ENCODE peak calls at places on chromosome 17, in four cellular contexts. A is GM12865, E is fibroblast of lung, P is stomach. R is an unnamed sample.

GRCh38 chr17:8420041-8420934 is 15.4 kb upstream of the NDEL1 start:
- DNase-seq in P (peak), E (peak), A (no peak), R (peak)

GRCh38 chr17:39867084-39867890 is 715 bp upstream of the ZPBP2 start:
- DNase-seq in E (no peak), A (peak), P (no peak), R (no peak)

GRCh38 chr17:28725166-28725659 is 820 bp downstream of the TLCD1 start:
- DNase-seq in A (peak), P (no peak), E (peak), R (peak)

GRCh38 chr17:55577011-55577586 is 65.8 kb upstream of the SMIM36 start:
- DNase-seq in P (no peak), A (peak), E (peak), R (peak)

GRCh38 chr17:78748730-78749317 is 33.2 kb downstream of the CYTH1 start:
- DNase-seq in P (peak), A (peak), E (peak), R (peak)

GRCh38 chr17:65627892-65628622 is 66.6 kb upstream of the AXIN2 start:
- DNase-seq in A (no peak), P (peak), E (peak), R (peak)

GRCh38 chr17:35923609-35924114 is 6.9 kb downstream of the RDM1 start:
- DNase-seq in P (no peak), A (no peak), E (no peak), R (no peak)

GRCh38 chr17:3415610-3416009 is 4.4 kb downstream of the OR3A3 start:
- DNase-seq in P (no peak), A (no peak), E (no peak), R (no peak)

GRCh38 chr17:79262624-79263023 is 188.0 kb downstream of the ENGASE start:
- DNase-seq in E (no peak), A (no peak), P (no peak), R (no peak)

GRCh38 chr17:50537721-50538548 is 5.4 kb downstream of the EPN3 start:
- DNase-seq in E (no peak), A (no peak), P (no peak), R (no peak)

GRCh38 chr17:45052052-45052772 is 780 bp upstream of the DCAKD start:
- DNase-seq in A (peak), P (peak), E (peak), R (peak)

DNA sequence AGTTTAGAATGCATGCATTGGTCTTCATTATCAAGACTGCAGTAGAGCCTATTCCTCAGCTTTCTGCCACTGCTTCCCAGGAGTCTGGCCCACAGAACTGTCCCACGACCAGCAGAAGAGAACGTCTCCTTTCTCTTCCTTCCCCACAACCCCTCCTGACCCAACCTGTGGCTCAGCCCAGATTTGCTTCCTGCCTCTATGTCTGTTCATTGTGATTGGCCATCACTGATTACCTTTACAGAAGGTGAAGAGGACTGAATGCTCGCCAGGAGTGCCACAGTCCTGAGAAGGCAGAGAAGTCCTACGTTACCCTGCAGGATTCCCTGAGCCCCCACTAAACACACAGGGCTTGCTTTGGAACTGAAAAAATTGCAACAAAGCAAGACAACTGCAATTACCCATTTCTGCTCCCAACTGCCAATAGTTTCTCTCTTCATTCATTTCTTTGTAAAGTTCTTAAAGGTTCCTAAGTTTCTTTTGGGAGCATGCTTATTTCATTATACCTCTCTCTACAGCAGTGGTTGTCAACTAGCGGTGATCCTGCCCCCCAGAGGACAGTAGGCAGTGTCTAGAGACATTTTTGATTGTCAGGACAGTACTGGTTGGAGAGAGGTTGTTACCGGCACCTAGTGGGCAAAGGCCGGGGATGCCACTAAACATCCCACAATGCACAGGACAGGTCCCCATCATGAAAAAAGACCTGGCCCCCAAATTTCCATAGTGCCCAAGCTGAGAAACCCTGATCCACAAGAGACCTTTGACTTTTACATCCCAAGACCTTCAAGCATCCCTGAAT is 4.5 kb upstream of the NAT9 start:
- DNase-seq in P (no peak), A (peak), E (no peak), R (no peak)
- TF ChIP-seq CTCF in P (no peak), A (peak), E (peak), R (peak)

DNA sequence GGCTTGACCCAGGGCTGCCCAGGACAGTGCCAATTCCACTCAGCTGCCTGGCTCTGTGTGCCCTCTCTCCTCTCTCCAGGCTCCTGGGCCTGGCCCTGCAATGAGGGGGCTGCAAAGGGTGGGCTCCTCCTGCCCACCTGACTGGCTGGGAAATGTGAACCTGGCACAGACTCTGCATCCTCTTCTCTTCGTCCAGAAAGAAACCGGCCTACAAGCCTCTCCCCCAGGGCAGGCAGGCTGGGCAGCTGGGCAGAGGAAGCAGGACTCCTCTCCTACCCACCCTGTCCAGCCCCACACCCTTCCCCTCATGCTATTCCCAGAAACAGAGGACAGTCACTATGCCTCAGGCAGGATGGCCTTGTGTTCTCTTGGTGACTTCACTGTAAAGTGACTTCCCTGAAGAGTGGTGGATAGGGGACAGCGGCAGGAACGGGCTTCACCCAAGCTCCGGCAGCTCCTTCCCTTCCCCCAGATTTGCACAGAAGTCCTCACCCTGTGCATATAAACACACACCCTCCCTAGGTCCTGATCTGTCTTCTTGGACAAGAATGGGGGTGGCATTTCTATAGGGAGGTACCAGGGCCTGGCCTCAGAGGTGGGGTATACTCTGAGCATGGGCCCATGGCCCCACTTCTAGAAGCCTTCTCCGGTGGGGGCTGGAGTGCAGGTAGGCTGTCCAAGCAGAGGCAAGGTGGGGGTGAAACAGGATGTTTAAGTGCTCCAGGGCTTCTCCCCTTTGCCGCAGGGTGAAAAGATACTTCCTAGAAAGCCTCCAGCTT is 4.9 kb upstream of the STAT5A start:
- DNase-seq in A (no peak), E (no peak), P (peak), R (no peak)
- H3K4me3 ChIP-seq in A (no peak), E (no peak), P (no peak), R (no peak)

DNA sequence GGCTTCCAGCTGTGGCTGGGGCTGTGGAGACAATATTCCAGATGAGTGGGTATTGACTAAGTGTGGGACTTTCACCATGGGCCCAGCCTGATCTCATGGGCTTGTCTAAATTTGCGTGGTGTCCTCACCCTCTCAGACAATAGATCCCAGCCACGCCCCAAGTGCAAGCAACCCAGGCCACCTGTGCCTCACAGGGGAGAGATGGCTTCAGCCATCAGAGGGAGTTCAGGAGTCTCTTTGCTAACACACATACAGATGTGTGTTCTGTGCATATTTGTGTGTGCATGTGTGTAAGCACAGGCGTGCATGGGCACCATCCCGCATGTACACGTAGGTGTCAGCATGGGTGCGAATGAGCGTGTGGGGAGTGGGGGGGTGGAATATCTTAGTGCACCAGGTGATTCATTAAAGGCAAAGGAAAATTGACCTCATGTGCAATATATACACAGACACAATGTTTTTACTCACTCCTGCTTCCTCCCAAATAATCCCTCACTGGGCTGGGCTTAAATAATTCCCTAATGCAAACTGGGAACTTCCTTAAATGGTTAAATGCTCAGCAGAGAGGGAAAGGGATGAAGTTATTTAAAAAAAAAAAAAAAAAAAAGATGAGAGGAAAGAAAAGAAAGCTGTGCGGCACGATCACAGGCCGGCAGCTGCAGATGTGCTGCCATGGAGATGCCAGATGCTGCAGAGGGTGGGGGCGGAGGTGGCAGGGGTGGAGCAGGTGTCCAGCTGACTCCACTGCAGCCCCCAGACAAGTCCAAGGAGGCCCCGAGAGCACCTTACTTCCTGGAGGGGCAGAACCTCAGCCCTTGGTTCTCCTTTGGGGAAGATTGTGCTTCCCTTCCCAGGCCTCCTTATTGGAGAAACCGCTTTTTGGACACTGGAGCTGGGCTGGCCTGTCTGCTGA is 24.0 kb upstream of the CDC42EP4 start:
- DNase-seq in P (peak), E (no peak), A (no peak), R (no peak)
- TF ChIP-seq CTCF in P (no peak), E (no peak), A (no peak), R (no peak)

GRCh38 chr17:37492167-37492566 is 2.5 kb downstream of the DUSP14 start:
- DNase-seq in E (peak), A (no peak), P (no peak), R (no peak)
- H3K4me3 ChIP-seq in E (peak), A (peak), P (peak), R (peak)

GRCh38 chr17:73929860-73930430 is 273.5 kb upstream of the RPL38 start:
- DNase-seq in E (no peak), A (no peak), P (no peak), R (no peak)
- TF ChIP-seq CTCF in E (no peak), A (no peak), P (no peak), R (no peak)

GRCh38 chr17:2263183-2263954 is 40.2 kb downstream of the SMG6 start:
- DNase-seq in E (peak), A (no peak), P (no peak), R (no peak)

GRCh38 chr17:2262146-2262587 is 41.4 kb downstream of the SMG6 start:
- DNase-seq in P (no peak), A (no peak), E (peak), R (peak)

GRCh38 chr17:2266045-2266864 is 37.3 kb downstream of the SMG6 start:
- DNase-seq in E (no peak), A (peak), P (peak), R (no peak)

GRCh38 chr17:2266865-2267228 is 36.7 kb downstream of the SMG6 start:
- DNase-seq in E (no peak), P (no peak), A (no peak), R (no peak)

GRCh38 chr17:2264023-2264860 is 39.3 kb downstream of the SMG6 start:
- DNase-seq in P (no peak), A (no peak), E (peak), R (no peak)
- H3K4me3 ChIP-seq in P (no peak), A (peak), E (no peak), R (no peak)